ENCODE peak calls at places on chromosome 1, in six cellular contexts. Z is activated CD8-positive, alpha-beta memory T cell treated with anti-CD3 and anti-CD28 coated beads, Interleukin-2, amount 10 ng/mL, durations not matched to agents 7 days and 5 days; B is activated naive CD8-positive, alpha-beta T cell treated with anti-CD3 and anti-CD28 coated beads, Interleukin-2, amount 10 ng/mL, durations not matched to agents 7 days and 5 days; U is heart left ventricle; L is T-helper 17 cell; M is left cardiac atrium. A is an unnamed sample.
A peak's percentile ranks its signal among the peaks of the same experiment; 100 is the strongest.

GRCh38 chr1:156894711-156895407 is 1.3 kb downstream of the PEAR1 start:
- ATAC-seq in U (peak; percentile 36), B (no peak), M (peak; percentile 8), Z (no peak), L (no peak), A (no peak)

GRCh38 chr1:41804176-41804575 is 114.5 kb downstream of the HIVEP3 start:
- ATAC-seq in Z (peak; percentile 25), M (no peak), B (no peak), U (no peak), L (peak; percentile 18), A (no peak)

GRCh38 chr1:45522324-45523104 is 830 bp upstream of the PRDX1 start:
- ATAC-seq in B (no peak), L (no peak), M (no peak), U (no peak), Z (no peak), A (no peak)

GRCh38 chr1:186888367-186888766 is 59.6 kb downstream of the PLA2G4A start:
- ATAC-seq in U (no peak), Z (no peak), B (no peak), L (no peak), M (no peak), A (no peak)

GRCh38 chr1:3817138-3817740 is 20.9 kb upstream of the LRRC47 start:
- ATAC-seq in Z (no peak), M (no peak), U (no peak), L (no peak), B (no peak), A (no peak)

GRCh38 chr1:221812905-221813597 is 71.2 kb upstream of the DUSP10 start:
- ATAC-seq in L (no peak), M (no peak), U (no peak), Z (no peak), B (no peak), A (no peak)

GRCh38 chr1:173332026-173332425 is 124.9 kb upstream of the TNFSF4 start:
- ATAC-seq in B (no peak), U (peak; percentile 83), Z (no peak), L (no peak), M (peak; percentile 92), A (peak; percentile 71)

GRCh38 chr1:91622586-91622985 is 121.9 kb downstream of the CDC7 start:
- ATAC-seq in B (no peak), L (no peak), Z (no peak), U (peak; percentile 83), M (peak; percentile 87), A (peak; percentile 76)

GRCh38 chr1:222811671-222812070 is 3.2 kb upstream of the DISP1 start:
- ATAC-seq in B (no peak), M (no peak), L (no peak), Z (no peak), U (no peak), A (no peak)

GRCh38 chr1:80054129-80054528 is 1047.6 kb upstream of the ADGRL4 start:
- ATAC-seq in L (no peak), Z (no peak), M (peak; percentile 30), B (no peak), U (peak; percentile 7), A (no peak)

GRCh38 chr1:221032616-221033342 is 153.5 kb downstream of the HLX start:
- ATAC-seq in L (no peak), B (no peak), Z (no peak), U (peak; percentile 80), M (peak; percentile 52), A (peak; percentile 53)

GRCh38 chr1:37657620-37658412 is 23.1 kb upstream of the RSPO1 start:
- ATAC-seq in B (no peak), M (no peak), U (no peak), Z (no peak), L (no peak), A (no peak)

GRCh38 chr1:65717815-65718454 is 74.8 kb upstream of the PDE4B start:
- ATAC-seq in U (no peak), Z (no peak), M (no peak), B (no peak), L (no peak), A (no peak)

GRCh38 chr1:20604678-20605077 is 15.8 kb downstream of the CDA start:
- ATAC-seq in M (no peak), B (no peak), U (no peak), L (no peak), Z (no peak), A (no peak)

GRCh38 chr1:175840787-175841186 is 97.4 kb upstream of the TNR start:
- ATAC-seq in Z (no peak), M (no peak), B (no peak), U (no peak), L (no peak), A (no peak)

GRCh38 chr1:163836446-163836845 is 514.7 kb downstream of the NUF2 start:
- ATAC-seq in M (no peak), Z (no peak), L (no peak), B (no peak), U (no peak), A (no peak)

GRCh38 chr1:181548491-181548890 is 65.2 kb downstream of the CACNA1E start:
- ATAC-seq in Z (no peak), M (no peak), U (no peak), B (no peak), L (no peak), A (no peak)

GRCh38 chr1:205325334-205325884 is 3.9 kb upstream of the NUAK2 start:
- ATAC-seq in B (no peak), L (no peak), M (peak; percentile 10), U (peak; percentile 31), Z (no peak), A (no peak)

GRCh38 chr1:1337793-1338147 is 6.7 kb downstream of the TAS1R3 start:
- ATAC-seq in M (peak; percentile 9), L (peak; percentile 74), B (peak; percentile 30), U (no peak), Z (peak; percentile 71), A (no peak)

GRCh38 chr1:15833069-15833679 is 14.3 kb upstream of the SPEN start:
- ATAC-seq in L (no peak), U (no peak), B (peak; percentile 10), Z (no peak), M (no peak), A (no peak)

GRCh38 chr1:17670587-17671313 is 84.4 kb upstream of the ACTL8 start:
- ATAC-seq in B (no peak), M (no peak), U (no peak), L (no peak), Z (no peak), A (no peak)

GRCh38 chr1:87410771-87411170 is 82.1 kb downstream of the LMO4 start:
- ATAC-seq in L (no peak), B (no peak), Z (no peak), M (no peak), U (no peak), A (no peak)

GRCh38 chr1:6157132-6157527 is 23.0 kb downstream of the CHD5 start:
- ATAC-seq in B (peak; percentile 19), L (no peak), M (no peak), Z (peak; percentile 9), U (no peak), A (no peak)